ENCODE peak calls at places on chromosomes 1 and 21, in five cellular contexts. E, S, B, P and J are unnamed samples.

GRCh38 chr1:238677567-238677966 is 708.8 kb upstream of the CHRM3 start:
- DNase-seq in P (no peak), S (no peak), E (no peak), B (peak), J (peak)

GRCh38 chr1:192786617-192787016 is 22.2 kb upstream of the RGS2 start:
- DNase-seq in P (no peak), S (no peak), E (peak), B (no peak), J (no peak)

GRCh38 chr1:13935336-13935735 is 235.3 kb downstream of the PRDM2 start:
- DNase-seq in S (no peak), B (no peak), E (no peak), P (no peak), J (no peak)

GRCh38 chr1:184322253-184322652 is 64.6 kb upstream of the C1orf21 start:
- DNase-seq in S (no peak), B (no peak), E (no peak), P (no peak), J (no peak)

GRCh38 chr1:95534985-95535384 is 301.0 kb downstream of the RWDD3 start:
- DNase-seq in B (no peak), E (no peak), S (no peak), P (no peak), J (no peak)

GRCh38 chr1:186454996-186455395 is 5.9 kb downstream of the PDC start:
- DNase-seq in B (no peak), S (no peak), E (peak), P (no peak), J (no peak)

GRCh38 chr1:43786201-43786958 is 79.0 kb downstream of the ST3GAL3 start:
- DNase-seq in S (no peak), B (no peak), P (no peak), E (no peak), J (no peak)

GRCh38 chr1:164380893-164381292 is 178.1 kb upstream of the PBX1 start:
- DNase-seq in S (no peak), E (no peak), B (no peak), P (peak), J (peak)

GRCh38 chr21:36125513-36126121 is 9.3 kb upstream of the CBR3 start:
- DNase-seq in E (peak), S (peak), P (no peak), B (peak), J (no peak)

GRCh38 chr1:172997941-172998361 is 52.8 kb downstream of the TNFSF18 start:
- DNase-seq in E (no peak), S (no peak), P (no peak), B (peak), J (peak)

GRCh38 chr1:32915766-32916455 is 14.7 kb upstream of the TMEM54 start:
- DNase-seq in B (no peak), P (no peak), E (no peak), S (no peak), J (no peak)

GRCh38 chr1:234845097-234845660 is 235.2 kb upstream of the IRF2BP2 start:
- DNase-seq in B (peak), P (no peak), S (no peak), E (no peak), J (no peak)

GRCh38 chr1:147598631-147599361 is 57.5 kb downstream of the BCL9 start:
- DNase-seq in E (peak), B (no peak), P (no peak), S (peak), J (no peak)

GRCh38 chr1:23449918-23450317 is 25.4 kb upstream of the TCEA3 start:
- DNase-seq in P (no peak), S (no peak), B (no peak), E (no peak), J (no peak)

GRCh38 chr21:37758997-37759396 is 157.3 kb downstream of the KCNJ6 start:
- DNase-seq in P (no peak), E (peak), B (peak), S (no peak), J (no peak)

GRCh38 chr1:224643653-224644052 is 27.5 kb downstream of the CNIH3 start:
- DNase-seq in E (no peak), S (no peak), P (no peak), B (no peak), J (no peak)

GRCh38 chr1:209877109-209877764 is 49.5 kb downstream of the UTP25 start:
- DNase-seq in E (no peak), S (no peak), B (no peak), P (no peak), J (no peak)

GRCh38 chr1:119968068-119968492 is 71.8 kb upstream of the ADAM30 start:
- DNase-seq in E (peak), P (no peak), B (peak), S (peak), J (no peak)

GRCh38 chr1:36136535-36136934 is 11.5 kb upstream of the COL8A2 start:
- DNase-seq in P (peak), E (no peak), B (peak), S (no peak), J (peak)

GRCh38 chr1:244450597-244451538 is 841 bp downstream of the ADSS2 start:
- DNase-seq in S (peak), B (peak), P (peak), E (peak), J (no peak)

GRCh38 chr1:161952603-161953172 is 71.0 kb downstream of the OLFML2B start:
- DNase-seq in B (no peak), E (no peak), S (no peak), P (no peak), J (no peak)

GRCh38 chr1:151935154-151935553 is 25.8 kb upstream of the THEM4 start:
- DNase-seq in E (no peak), S (no peak), B (no peak), P (no peak), J (no peak)

GRCh38 chr1:41919764-41920397 is 1.2 kb upstream of the HIVEP3 start:
- DNase-seq in S (peak), B (no peak), E (peak), P (no peak), J (no peak)

GRCh38 chr1:224407546-224408293 is 26.9 kb downstream of the WDR26 start:
- DNase-seq in B (peak), S (no peak), E (no peak), P (no peak), J (no peak)

GRCh38 chr1:79355073-79355472 is 348.5 kb upstream of the ADGRL4 start:
- DNase-seq in E (no peak), S (no peak), P (peak), B (peak), J (peak)

GRCh38 chr1:2529776-2530500 is at the start of gene HES5:
- DNase-seq in P (no peak), S (no peak), E (peak), B (no peak), J (no peak)

GRCh38 chr1:63319069-63320023 is 3.0 kb upstream of the FOXD3 start:
- DNase-seq in S (no peak), B (no peak), E (peak), P (no peak), J (no peak)